ENCODE peak calls at places on chromosomes 13 and 19, in seven cellular contexts. L, U, S, V, H, F and J are unnamed samples.

GRCh38 chr19:54473071-54473941 is at the start of gene CDC42EP5:
- DNase-seq in L (peak), U (peak), S (peak), V (peak), H (peak), F (peak), J (peak)

GRCh38 chr19:33800012-33800680 is 3.5 kb downstream of the KCTD15 start:
- DNase-seq in L (no peak), U (no peak), S (no peak), V (no peak), H (no peak), F (no peak), J (peak)

GRCh38 chr19:12035220-12036172 is at the start of gene ZNF433:
- DNase-seq in L (peak), U (peak), S (peak), V (peak), H (peak), F (peak), J (peak)

GRCh38 chr13:40149611-40150283 is 494.3 kb downstream of the COG6 start:
- DNase-seq in L (peak), U (no peak), S (peak), V (peak), H (peak), F (no peak), J (no peak)

GRCh38 chr19:19468424-19469050 is 46.8 kb downstream of the TSSK6 start:
- DNase-seq in L (peak), U (no peak), S (no peak), V (no peak), H (no peak), F (no peak), J (no peak)

GRCh38 chr19:50549927-50550593 is 18.2 kb downstream of the LRRC4B start:
- DNase-seq in L (no peak), U (no peak), S (no peak), V (no peak), H (no peak), F (no peak), J (no peak)

GRCh38 chr13:49443327-49443688 is 556 bp downstream of the CAB39L start:
- DNase-seq in L (peak), U (no peak), S (no peak), V (no peak), H (no peak), F (no peak), J (no peak)

GRCh38 chr19:53824134-53824611 is at the start of gene NLRP12:
- DNase-seq in L (no peak), U (no peak), S (no peak), V (peak), H (no peak), F (no peak), J (peak)

DNA sequence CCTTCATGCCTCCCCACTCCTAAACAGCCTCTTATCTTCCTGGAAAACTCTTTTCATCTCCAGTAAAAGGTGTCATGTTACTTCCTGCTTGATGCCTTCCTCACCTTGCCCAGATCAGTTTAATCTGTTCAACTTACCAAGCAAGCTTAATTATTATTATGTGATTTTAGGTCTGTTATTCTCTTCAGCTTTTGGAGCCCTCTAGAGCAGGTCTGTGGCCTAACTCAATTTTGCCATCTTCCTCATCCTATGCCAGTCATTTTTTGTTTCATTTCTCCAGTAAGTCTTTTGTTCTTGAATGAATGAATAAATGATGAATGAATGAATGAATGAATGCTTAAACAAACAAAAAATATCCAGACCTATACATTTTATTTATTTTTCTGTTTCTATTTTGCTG is 528.3 kb downstream of the DCT start:
- DNase-seq in L (peak), U (no peak), S (no peak), V (no peak), H (peak), F (no peak), J (no peak)
- TF ChIP-seq CTCF in L (peak), U (peak), S (no peak), V (no peak), H (no peak), F (no peak), J (no peak)

GRCh38 chr13:53946500-53946899 is 917.9 kb downstream of the OLFM4 start:
- DNase-seq in L (no peak), U (no peak), S (no peak), V (no peak), H (no peak), F (no peak), J (no peak)

GRCh38 chr13:53941588-53942190 is 913.1 kb downstream of the OLFM4 start:
- DNase-seq in L (no peak), U (no peak), S (no peak), V (no peak), H (no peak), F (no peak), J (no peak)
- TF ChIP-seq CTCF in L (no peak), U (no peak), S (no peak), V (no peak), H (no peak), F (no peak), J (no peak)

DNA sequence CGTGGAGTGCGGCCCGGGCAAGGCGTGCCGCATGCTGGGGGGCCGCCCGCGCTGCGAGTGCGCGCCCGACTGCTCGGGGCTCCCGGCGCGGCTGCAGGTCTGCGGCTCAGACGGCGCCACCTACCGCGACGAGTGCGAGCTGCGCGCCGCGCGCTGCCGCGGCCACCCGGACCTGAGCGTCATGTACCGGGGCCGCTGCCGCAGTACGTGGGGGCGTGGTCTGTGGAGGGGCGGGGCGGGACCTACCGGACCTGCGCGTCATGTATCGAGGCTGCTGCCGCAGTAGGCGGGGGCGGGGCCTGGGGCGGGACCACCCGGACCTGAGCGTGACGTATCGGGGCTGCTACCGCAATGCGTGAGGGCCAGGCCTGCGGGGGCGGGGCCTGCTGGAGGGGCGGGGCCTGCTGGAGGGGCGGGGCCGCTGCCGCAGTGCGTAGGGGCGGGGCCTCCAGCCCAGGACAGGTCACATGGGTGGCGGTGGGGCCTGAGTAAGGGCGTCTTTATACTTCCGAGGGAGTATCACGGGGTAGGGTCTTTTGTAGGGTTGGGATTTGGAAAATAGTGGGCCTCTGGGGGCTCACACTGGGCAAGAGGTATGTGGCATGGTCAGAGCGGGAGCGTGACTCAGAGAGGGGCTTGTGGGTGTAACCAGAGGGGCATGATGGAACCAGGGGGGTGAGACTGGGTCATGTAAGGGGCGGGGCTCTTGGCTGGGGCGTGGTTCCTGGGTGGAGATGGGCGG is 4.3 kb downstream of the FSTL3 start:
- DNase-seq in L (peak), U (peak), S (peak), V (peak), H (peak), F (peak), J (peak)
- TF ChIP-seq CTCF in L (no peak), U (peak), S (no peak), V (peak), H (peak), F (no peak), J (peak)

DNA sequence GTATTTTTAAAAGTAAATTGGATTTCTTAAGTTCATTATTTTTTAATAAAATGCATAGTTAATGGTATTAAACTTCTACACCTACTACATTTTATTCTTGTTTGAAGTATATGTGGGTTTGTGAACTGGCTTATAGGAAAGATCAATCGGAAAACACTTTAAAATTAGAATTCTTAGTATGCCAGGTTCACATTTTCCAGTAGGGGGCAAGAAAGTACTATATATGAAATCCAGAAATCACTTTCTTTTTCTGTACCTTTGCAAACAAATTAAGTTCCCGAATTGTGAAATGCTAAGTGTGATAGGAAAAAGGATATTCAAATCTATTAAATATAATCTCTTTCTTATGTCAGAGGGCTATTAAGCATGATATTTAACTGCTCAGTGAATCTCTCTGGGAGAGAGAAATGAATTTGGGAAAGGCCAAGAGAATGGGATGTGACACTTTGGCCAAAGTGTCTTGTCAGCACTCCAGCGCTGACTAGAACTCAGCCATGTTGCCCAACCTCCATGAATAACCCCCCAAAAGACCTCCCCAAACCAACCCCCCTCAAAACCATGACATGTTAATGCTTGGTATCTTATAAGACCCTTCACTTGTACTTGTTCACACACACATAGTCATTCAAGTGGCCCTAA is 122.6 kb upstream of the SLC10A2 start:
- DNase-seq in L (peak), U (no peak), S (no peak), V (no peak), H (peak), F (no peak), J (no peak)
- TF ChIP-seq CTCF in L (peak), U (peak), S (peak), V (peak), H (peak), F (peak), J (peak)

GRCh38 chr13:94660695-94661324 is 51.5 kb downstream of the SOX21 start:
- DNase-seq in L (peak), U (no peak), S (no peak), V (no peak), H (peak), F (no peak), J (no peak)
- TF ChIP-seq CTCF in L (peak), U (no peak), S (no peak), V (no peak), H (peak), F (peak), J (no peak)

GRCh38 chr13:45879666-45880065 is 28.1 kb upstream of the SIAH3 start:
- DNase-seq in L (peak), U (peak), S (peak), V (peak), H (peak), F (peak), J (peak)
- TF ChIP-seq CTCF in L (peak), U (peak), S (peak), V (peak), H (peak), F (peak), J (peak)

GRCh38 chr13:30354481-30355404 is 47.4 kb upstream of the KATNAL1 start:
- DNase-seq in L (no peak), U (no peak), S (no peak), V (no peak), H (no peak), F (no peak), J (no peak)

GRCh38 chr13:30353601-30354000 is 46.2 kb upstream of the KATNAL1 start:
- DNase-seq in L (no peak), U (no peak), S (no peak), V (no peak), H (no peak), F (no peak), J (no peak)

GRCh38 chr13:30353060-30353459 is 45.7 kb upstream of the KATNAL1 start:
- DNase-seq in L (no peak), U (no peak), S (no peak), V (no peak), H (no peak), F (no peak), J (no peak)

GRCh38 chr13:30355839-30356238 is 48.5 kb upstream of the KATNAL1 start:
- DNase-seq in L (no peak), U (no peak), S (no peak), V (no peak), H (no peak), F (no peak), J (no peak)

DNA sequence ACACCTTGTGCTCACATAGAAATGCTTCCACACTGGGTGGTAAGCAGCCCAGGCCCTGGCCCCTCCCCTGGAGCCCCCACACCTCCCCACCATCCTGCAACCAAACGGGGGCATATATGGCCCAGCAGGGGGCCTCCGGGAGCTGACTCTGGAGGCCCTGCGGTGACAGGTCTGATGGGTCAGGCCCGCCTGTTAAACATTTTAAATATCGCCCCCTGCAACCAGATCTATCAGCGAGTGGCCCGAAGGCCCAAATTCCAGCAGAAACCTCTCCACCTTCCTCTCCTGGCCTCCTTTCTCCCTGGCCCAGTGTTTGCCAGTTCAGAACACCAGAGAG is 48.0 kb upstream of the KATNAL1 start:
- DNase-seq in L (no peak), U (no peak), S (no peak), V (no peak), H (no peak), F (peak), J (no peak)
- TF ChIP-seq CTCF in L (no peak), U (peak), S (peak), V (peak), H (peak), F (peak), J (peak)

GRCh38 chr19:17829855-17830566 is 8.7 kb upstream of the INSL3 start:
- DNase-seq in L (peak), U (no peak), S (peak), V (no peak), H (peak), F (peak), J (no peak)
- TF ChIP-seq CTCF in L (no peak), U (no peak), S (no peak), V (no peak), H (peak), F (no peak), J (no peak)